ENCODE peak calls at places on chromosomes 16 and 17, in five cellular contexts. One of them, this sample, is unnamed.

GRCh38 chr16:89442990-89443726 is 47.2 kb downstream of the ANKRD11 start:
- DNase-seq in NCI-H1092: no peak
- DNase-seq in body of pancreas: peak; percentile 53
- DNase-seq in RCC 7860: peak; percentile 59
- DNase-seq in effector CD4-positive, alpha-beta T cell: no peak
- DNase-seq in this sample: peak; percentile 74

GRCh38 chr16:12573730-12574383 is 229.8 kb downstream of the CPPED1 start:
- DNase-seq in NCI-H1092: peak; percentile 29
- DNase-seq in body of pancreas: peak; percentile 36
- DNase-seq in RCC 7860: peak; percentile 59
- DNase-seq in effector CD4-positive, alpha-beta T cell: peak; percentile 16
- DNase-seq in this sample: peak; percentile 42

GRCh38 chr17:44387773-44388172 is 1.7 kb downstream of the ITGA2B start:
- DNase-seq in NCI-H1092: no peak
- DNase-seq in body of pancreas: no peak
- DNase-seq in RCC 7860: no peak
- DNase-seq in effector CD4-positive, alpha-beta T cell: no peak
- DNase-seq in this sample: no peak

GRCh38 chr16:12162151-12162559 is 185.6 kb downstream of the SNX29 start:
- DNase-seq in NCI-H1092: no peak
- DNase-seq in body of pancreas: no peak
- DNase-seq in RCC 7860: no peak
- DNase-seq in effector CD4-positive, alpha-beta T cell: no peak
- DNase-seq in this sample: no peak

GRCh38 chr16:240559-240958 is 5.9 kb downstream of the FAM234A start:
- DNase-seq in NCI-H1092: no peak
- DNase-seq in body of pancreas: no peak
- DNase-seq in RCC 7860: no peak
- DNase-seq in effector CD4-positive, alpha-beta T cell: no peak
- DNase-seq in this sample: no peak

GRCh38 chr16:55542459-55543082 is 23.9 kb upstream of the CAPNS2 start:
- DNase-seq in NCI-H1092: no peak
- DNase-seq in body of pancreas: no peak
- DNase-seq in RCC 7860: peak; percentile 54
- DNase-seq in effector CD4-positive, alpha-beta T cell: no peak
- DNase-seq in this sample: no peak

GRCh38 chr16:27579086-27579980 is 29.4 kb downstream of the KATNIP start:
- DNase-seq in NCI-H1092: no peak
- DNase-seq in body of pancreas: no peak
- DNase-seq in RCC 7860: peak; percentile 26
- DNase-seq in effector CD4-positive, alpha-beta T cell: no peak
- DNase-seq in this sample: no peak

GRCh38 chr16:57863434-57864160 is 61.3 kb upstream of the KIFC3 start:
- DNase-seq in NCI-H1092: no peak
- DNase-seq in body of pancreas: peak; percentile 74
- DNase-seq in RCC 7860: peak; percentile 62
- DNase-seq in effector CD4-positive, alpha-beta T cell: no peak
- DNase-seq in this sample: peak; percentile 68

GRCh38 chr17:35866356-35866950 is 2.2 kb downstream of the HEATR9 start:
- DNase-seq in NCI-H1092: no peak
- DNase-seq in body of pancreas: no peak
- DNase-seq in RCC 7860: no peak
- DNase-seq in effector CD4-positive, alpha-beta T cell: no peak
- DNase-seq in this sample: no peak

GRCh38 chr17:27362909-27363308 is 69.0 kb downstream of the WSB1 start:
- DNase-seq in NCI-H1092: no peak
- DNase-seq in body of pancreas: no peak
- DNase-seq in RCC 7860: no peak
- DNase-seq in effector CD4-positive, alpha-beta T cell: no peak
- DNase-seq in this sample: no peak

GRCh38 chr17:29140051-29140582 is 40.1 kb downstream of the MYO18A start:
- DNase-seq in NCI-H1092: no peak
- DNase-seq in body of pancreas: peak; percentile 81
- DNase-seq in RCC 7860: no peak
- DNase-seq in effector CD4-positive, alpha-beta T cell: peak; percentile 74
- DNase-seq in this sample: peak; percentile 84

GRCh38 chr16:27270389-27270788 is 1.8 kb upstream of the NSMCE1 start:
- DNase-seq in NCI-H1092: no peak
- DNase-seq in body of pancreas: no peak
- DNase-seq in RCC 7860: no peak
- DNase-seq in effector CD4-positive, alpha-beta T cell: no peak
- DNase-seq in this sample: no peak

GRCh38 chr17:7830616-7831015 is 3.4 kb upstream of the KDM6B start:
- DNase-seq in NCI-H1092: no peak
- DNase-seq in body of pancreas: no peak
- DNase-seq in RCC 7860: no peak
- DNase-seq in effector CD4-positive, alpha-beta T cell: no peak
- DNase-seq in this sample: no peak

GRCh38 chr17:9021985-9022552 is 759 bp downstream of the NTN1 start:
- DNase-seq in NCI-H1092: no peak
- DNase-seq in body of pancreas: no peak
- DNase-seq in RCC 7860: no peak
- DNase-seq in effector CD4-positive, alpha-beta T cell: no peak
- DNase-seq in this sample: no peak

GRCh38 chr16:79844603-79845002 is 244.1 kb upstream of the MAF start:
- DNase-seq in NCI-H1092: no peak
- DNase-seq in body of pancreas: no peak
- DNase-seq in RCC 7860: no peak
- DNase-seq in effector CD4-positive, alpha-beta T cell: no peak
- DNase-seq in this sample: no peak

GRCh38 chr17:3794890-3795757 is 5.9 kb downstream of the ITGAE start:
- DNase-seq in NCI-H1092: no peak
- DNase-seq in body of pancreas: no peak
- DNase-seq in RCC 7860: peak; percentile 97
- DNase-seq in effector CD4-positive, alpha-beta T cell: peak; percentile 32
- DNase-seq in this sample: no peak